ENCODE peak calls at places on chromosomes 7 and 10, in five cellular contexts. H is cardiac muscle cell, S is heart right ventricle, D is breast epithelium, E is ovary. V is an unnamed sample.

GRCh38 chr7:10708447-10708846 is 265.2 kb upstream of the PHF14 start:
- DNase-seq in H (peak; percentile 45), S (no peak), D (no peak), E (no peak), V (no peak)

GRCh38 chr10:94131885-94132284 is 138.2 kb downstream of the PLCE1 start:
- DNase-seq in H (no peak), S (no peak), D (no peak), E (no peak), V (no peak)

GRCh38 chr10:61939575-61940301 is 38.2 kb downstream of the ARID5B start:
- DNase-seq in H (no peak), S (no peak), D (no peak), E (no peak), V (no peak)

GRCh38 chr7:30738026-30738915 is 13.7 kb upstream of the INMT start:
- DNase-seq in H (no peak), S (no peak), D (no peak), E (no peak), V (no peak)

GRCh38 chr10:80599424-80599847 is 61.7 kb downstream of the SH2D4B start:
- DNase-seq in H (peak; percentile 88), S (peak; percentile 12), D (no peak), E (no peak), V (no peak)

GRCh38 chr10:5645944-5646617 is 20.3 kb downstream of the ASB13 start:
- DNase-seq in H (no peak), S (peak; percentile 57), D (no peak), E (no peak), V (no peak)

GRCh38 chr7:123437447-123437995 is 96.9 kb downstream of the IQUB start:
- DNase-seq in H (no peak), S (no peak), D (no peak), E (no peak), V (no peak)

GRCh38 chr10:114286971-114287370 is 47.9 kb downstream of the VWA2 start:
- DNase-seq in H (no peak), S (no peak), D (no peak), E (no peak), V (no peak)

GRCh38 chr7:114835303-114835702 is 86.6 kb upstream of the MDFIC start:
- DNase-seq in H (no peak), S (no peak), D (no peak), E (no peak), V (no peak)

GRCh38 chr7:150425670-150426069 is 24.8 kb upstream of the GIMAP8 start:
- DNase-seq in H (no peak), S (no peak), D (no peak), E (no peak), V (no peak)

GRCh38 chr7:75064291-75064690 is 9.3 kb downstream of the RCC1L start:
- DNase-seq in H (no peak), S (no peak), D (no peak), E (no peak), V (no peak)

GRCh38 chr7:2523941-2524807 is 4.6 kb downstream of the LFNG start:
- DNase-seq in H (no peak), S (peak; percentile 87), D (peak; percentile 77), E (peak; percentile 48), V (no peak)

GRCh38 chr10:29590598-29591415 is 44.0 kb downstream of the SVIL start:
- DNase-seq in H (peak; percentile 52), S (no peak), D (no peak), E (no peak), V (peak; percentile 37)

GRCh38 chr7:23759556-23760391 is 49.8 kb downstream of the STK31 start:
- DNase-seq in H (no peak), S (no peak), D (no peak), E (no peak), V (no peak)

GRCh38 chr7:21256310-21256877 is 171.5 kb upstream of the SP4 start:
- DNase-seq in H (peak; percentile 54), S (no peak), D (no peak), E (no peak), V (no peak)

GRCh38 chr7:4634166-4634565 is 47.9 kb upstream of the FOXK1 start:
- DNase-seq in H (no peak), S (no peak), D (no peak), E (no peak), V (no peak)

GRCh38 chr7:42097756-42098155 is 139.3 kb downstream of the GLI3 start:
- DNase-seq in H (no peak), S (no peak), D (no peak), E (no peak), V (no peak)

GRCh38 chr10:114773197-114773532 is 48.4 kb upstream of the FHIP2A start:
- DNase-seq in H (no peak), S (no peak), D (no peak), E (no peak), V (no peak)

GRCh38 chr7:20684581-20684980 is 69.1 kb downstream of the ABCB5 start:
- DNase-seq in H (no peak), S (no peak), D (no peak), E (no peak), V (no peak)

GRCh38 chr10:73332379-73332778 is 26.3 kb downstream of the CFAP70 start:
- DNase-seq in H (no peak), S (no peak), D (no peak), E (no peak), V (no peak)

GRCh38 chr7:42617781-42618457 is 294.0 kb downstream of the C7orf25 start:
- DNase-seq in H (peak; percentile 66), S (no peak), D (no peak), E (no peak), V (no peak)

GRCh38 chr10:88038268-88038667 is 174.8 kb downstream of the PTEN start:
- DNase-seq in H (no peak), S (no peak), D (no peak), E (no peak), V (peak; percentile 84)

GRCh38 chr7:2196381-2197378 is 36.1 kb downstream of the MAD1L1 start:
- DNase-seq in H (no peak), S (no peak), D (no peak), E (no peak), V (no peak)

GRCh38 chr7:44990520-44991023 is 9.4 kb upstream of the CCM2 start:
- DNase-seq in H (no peak), S (no peak), D (no peak), E (no peak), V (peak; percentile 29)

GRCh38 chr7:79761876-79762429 is 308.5 kb upstream of the MAGI2 start:
- DNase-seq in H (peak; percentile 3), S (no peak), D (no peak), E (no peak), V (no peak)

GRCh38 chr7:69780377-69780776 is 182.1 kb downstream of the AUTS2 start:
- DNase-seq in H (peak; percentile 43), S (no peak), D (peak; percentile 66), E (no peak), V (no peak)

GRCh38 chr7:116443101-116443523 is 56.4 kb upstream of the CAV2 start:
- DNase-seq in H (no peak), S (no peak), D (no peak), E (no peak), V (peak; percentile 82)

GRCh38 chr7:118352854-118353453 is 128.4 kb downstream of the ANKRD7 start:
- DNase-seq in H (peak; percentile 41), S (no peak), D (no peak), E (no peak), V (no peak)

GRCh38 chr7:80165177-80165576 is 30.5 kb downstream of the GNAI1 start:
- DNase-seq in H (no peak), S (no peak), D (no peak), E (no peak), V (no peak)

GRCh38 chr10:5041471-5042023 is 37.9 kb upstream of the AKR1C2 start:
- DNase-seq in H (no peak), S (no peak), D (no peak), E (no peak), V (no peak)

GRCh38 chr10:287814-288213 is 152.6 kb downstream of the ZMYND11 start:
- DNase-seq in H (no peak), S (no peak), D (no peak), E (no peak), V (no peak)

GRCh38 chr7:76383089-76383944 is 24.5 kb upstream of the YWHAG start:
- DNase-seq in H (peak; percentile 54), S (no peak), D (no peak), E (no peak), V (no peak)

GRCh38 chr7:76505168-76506080 is 4.9 kb upstream of the UPK3B start:
- DNase-seq in H (no peak), S (no peak), D (no peak), E (no peak), V (no peak)

GRCh38 chr10:63866747-63867140 is 345.5 kb downstream of the REEP3 start:
- DNase-seq in H (peak; percentile 38), S (no peak), D (no peak), E (no peak), V (no peak)
- TF ChIP-seq CTCF in H (no peak), S (no peak), D (no peak), E (no peak), V (no peak)

GRCh38 chr7:92838934-92839333 is 2.6 kb upstream of the CDK6 start:
- DNase-seq in H (no peak), S (no peak), D (no peak), E (no peak), V (no peak)
- H3K27ac ChIP-seq in H (no peak overlapping the region), S (no peak overlapping the region), D (no peak overlapping the region), E (no peak overlapping the region), V (no peak overlapping the region)

DNA sequence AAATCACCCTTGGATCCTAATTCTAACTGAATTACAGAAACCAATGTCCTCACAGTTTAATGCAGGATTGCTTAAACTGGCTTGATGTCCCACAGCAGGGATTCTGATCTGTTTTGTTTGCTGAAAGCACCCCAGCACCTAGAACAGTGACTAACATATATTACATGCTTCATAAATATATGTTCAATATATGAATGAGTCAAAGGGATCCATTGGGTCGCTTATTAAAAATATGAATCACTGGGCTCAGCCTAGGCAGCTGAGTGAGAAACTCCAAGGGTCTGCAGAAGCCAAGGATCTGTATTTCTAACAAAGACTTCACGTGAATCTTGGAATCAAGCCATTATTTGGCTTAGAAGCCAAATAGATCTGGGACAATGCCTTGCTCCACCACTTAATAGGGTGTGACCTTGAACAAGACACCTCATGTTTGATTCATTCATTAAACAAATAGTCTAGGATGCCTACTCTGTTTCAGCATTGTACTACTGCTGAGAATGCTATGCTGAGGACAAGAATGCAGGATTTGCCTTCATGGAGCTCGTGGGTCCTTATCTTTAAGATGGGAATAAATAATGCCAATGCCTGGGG is 103.4 kb upstream of the DLX6 start:
- DNase-seq in H (no peak), S (no peak), D (no peak), E (no peak), V (no peak)
- H3K9me3 ChIP-seq in H (no peaks in the 10 kb centered on the region), S (no peaks in the 10 kb centered on the region), D (no peaks in the 10 kb centered on the region), E (no peaks in the 10 kb centered on the region), V (no peaks in the 10 kb centered on the region)

GRCh38 chr7:74022507-74022906 is 5.5 kb upstream of the ELN start:
- DNase-seq in H (no peak), S (no peak), D (no peak), E (no peak), V (no peak)

GRCh38 chr7:74025146-74025545 is 2.8 kb upstream of the ELN start:
- DNase-seq in H (no peak), S (no peak), D (no peak), E (no peak), V (no peak)

GRCh38 chr7:74021546-74022320 is 6.2 kb upstream of the ELN start:
- DNase-seq in H (no peak), S (no peak), D (no peak), E (no peak), V (no peak)

GRCh38 chr7:74023786-74024185 is 4.2 kb upstream of the ELN start:
- DNase-seq in H (no peak), S (no peak), D (no peak), E (no peak), V (no peak)

GRCh38 chr7:74023037-74023436 is 4.9 kb upstream of the ELN start:
- DNase-seq in H (no peak), S (no peak), D (no peak), E (peak; percentile 71), V (no peak)
- TF ChIP-seq CTCF in H (no peak), S (no peak), D (no peak), E (no peak), V (peak; percentile 11)